ENCODE peak calls at places on chromosome 4, in four cellular contexts. One of them, this sample, is unnamed.
A peak's percentile ranks its signal among the peaks of the same experiment; 100 is the strongest.

GRCh38 chr4:27624749-27625148 is 764.1 kb downstream of the STIM2 start:
- DNase-seq in OCI-LY7: no peak
- DNase-seq in body of pancreas: no peak
- DNase-seq in fibroblast of the aortic adventitia: no peak
- DNase-seq in this sample: no peak

GRCh38 chr4:121003863-121004262 is 68.5 kb downstream of the NDNF start:
- DNase-seq in OCI-LY7: no peak
- DNase-seq in body of pancreas: no peak
- DNase-seq in fibroblast of the aortic adventitia: no peak
- DNase-seq in this sample: no peak

GRCh38 chr4:20464381-20464780 is 212.7 kb downstream of the SLIT2 start:
- DNase-seq in OCI-LY7: no peak
- DNase-seq in body of pancreas: no peak
- DNase-seq in fibroblast of the aortic adventitia: peak; percentile 49
- DNase-seq in this sample: no peak

GRCh38 chr4:168200685-168201084 is 108.3 kb downstream of the ANXA10 start:
- DNase-seq in OCI-LY7: no peak
- DNase-seq in body of pancreas: no peak
- DNase-seq in fibroblast of the aortic adventitia: no peak
- DNase-seq in this sample: no peak

GRCh38 chr4:159367421-159368105 is 264.7 kb downstream of the RAPGEF2 start:
- DNase-seq in OCI-LY7: no peak
- DNase-seq in body of pancreas: no peak
- DNase-seq in fibroblast of the aortic adventitia: no peak
- DNase-seq in this sample: no peak

GRCh38 chr4:182478475-182478874 is 235.3 kb downstream of the TENM3 start:
- DNase-seq in OCI-LY7: peak; percentile 65
- DNase-seq in body of pancreas: no peak
- DNase-seq in fibroblast of the aortic adventitia: peak; percentile 60
- DNase-seq in this sample: no peak

GRCh38 chr4:100362363-100362762 is 155.5 kb downstream of the EMCN start:
- DNase-seq in OCI-LY7: no peak
- DNase-seq in body of pancreas: no peak
- DNase-seq in fibroblast of the aortic adventitia: peak; percentile 65
- DNase-seq in this sample: no peak

GRCh38 chr4:119731778-119732177 is 103.2 kb upstream of the PDE5A start:
- DNase-seq in OCI-LY7: no peak
- DNase-seq in body of pancreas: no peak
- DNase-seq in fibroblast of the aortic adventitia: no peak
- DNase-seq in this sample: no peak

GRCh38 chr4:26226978-26227377 is 93.8 kb upstream of the RBPJ start:
- DNase-seq in OCI-LY7: no peak
- DNase-seq in body of pancreas: no peak
- DNase-seq in fibroblast of the aortic adventitia: no peak
- DNase-seq in this sample: no peak

GRCh38 chr4:75724867-75725724 is 719 bp downstream of the USO1 start:
- DNase-seq in OCI-LY7: peak; percentile 66
- DNase-seq in body of pancreas: peak; percentile 77
- DNase-seq in fibroblast of the aortic adventitia: peak; percentile 73
- DNase-seq in this sample: peak; percentile 56

GRCh38 chr4:108113229-108113628 is 55.5 kb downstream of the LEF1 start:
- DNase-seq in OCI-LY7: no peak
- DNase-seq in body of pancreas: no peak
- DNase-seq in fibroblast of the aortic adventitia: no peak
- DNase-seq in this sample: peak; percentile 37

GRCh38 chr4:140343303-140343702 is 30.1 kb upstream of the SCOC start:
- DNase-seq in OCI-LY7: no peak
- DNase-seq in body of pancreas: peak; percentile 93
- DNase-seq in fibroblast of the aortic adventitia: no peak
- DNase-seq in this sample: no peak

GRCh38 chr4:13674971-13675370 is 47.4 kb upstream of the BOD1L1 start:
- DNase-seq in OCI-LY7: no peak
- DNase-seq in body of pancreas: no peak
- DNase-seq in fibroblast of the aortic adventitia: no peak
- DNase-seq in this sample: no peak

GRCh38 chr4:119300388-119301131 is 21.4 kb downstream of the FABP2 start:
- DNase-seq in OCI-LY7: peak; percentile 93
- DNase-seq in body of pancreas: peak; percentile 97
- DNase-seq in fibroblast of the aortic adventitia: peak; percentile 88
- DNase-seq in this sample: peak; percentile 91

GRCh38 chr4:117249333-117249732 is 164.0 kb upstream of the TRAM1L1 start:
- DNase-seq in OCI-LY7: no peak
- DNase-seq in body of pancreas: no peak
- DNase-seq in fibroblast of the aortic adventitia: no peak
- DNase-seq in this sample: no peak

GRCh38 chr4:184448828-184449227 is 25.5 kb downstream of the IRF2 start:
- DNase-seq in OCI-LY7: no peak
- DNase-seq in body of pancreas: no peak
- DNase-seq in fibroblast of the aortic adventitia: peak; percentile 72
- DNase-seq in this sample: no peak

GRCh38 chr4:921830-922331 is 10.2 kb downstream of the GAK start:
- DNase-seq in OCI-LY7: peak; percentile 72
- DNase-seq in body of pancreas: no peak
- DNase-seq in fibroblast of the aortic adventitia: no peak
- DNase-seq in this sample: peak; percentile 26

GRCh38 chr4:11488657-11489448 is 60.2 kb upstream of the HS3ST1 start:
- DNase-seq in OCI-LY7: no peak
- DNase-seq in body of pancreas: no peak
- DNase-seq in fibroblast of the aortic adventitia: peak; percentile 56
- DNase-seq in this sample: no peak

GRCh38 chr4:53322696-53323095 is 43.2 kb downstream of the SCFD2 start:
- DNase-seq in OCI-LY7: no peak
- DNase-seq in body of pancreas: no peak
- DNase-seq in fibroblast of the aortic adventitia: no peak
- DNase-seq in this sample: no peak

GRCh38 chr4:622996-623913 is 2.1 kb upstream of the PDE6B start:
- DNase-seq in OCI-LY7: no peak
- DNase-seq in body of pancreas: no peak
- DNase-seq in fibroblast of the aortic adventitia: no peak
- DNase-seq in this sample: no peak

GRCh38 chr4:2009651-2010233 is 968 bp upstream of the NELFA start:
- DNase-seq in OCI-LY7: peak; percentile 51
- DNase-seq in body of pancreas: peak; percentile 80
- DNase-seq in fibroblast of the aortic adventitia: peak; percentile 43
- DNase-seq in this sample: peak; percentile 67

GRCh38 chr4:151173751-151174325 is 74.4 kb downstream of the RPS3A start:
- DNase-seq in OCI-LY7: no peak
- DNase-seq in body of pancreas: peak; percentile 22
- DNase-seq in fibroblast of the aortic adventitia: peak; percentile 81
- DNase-seq in this sample: no peak

GRCh38 chr4:11428701-11429571 is at the start of gene HS3ST1:
- DNase-seq in OCI-LY7: no peak
- DNase-seq in body of pancreas: peak; percentile 69
- DNase-seq in fibroblast of the aortic adventitia: peak; percentile 72
- DNase-seq in this sample: no peak

GRCh38 chr4:42878868-42879267 is 13.6 kb upstream of the GRXCR1 start:
- DNase-seq in OCI-LY7: no peak
- DNase-seq in body of pancreas: no peak
- DNase-seq in fibroblast of the aortic adventitia: no peak
- DNase-seq in this sample: no peak

GRCh38 chr4:160580581-160580980 is 1477.7 kb downstream of the RAPGEF2 start:
- DNase-seq in OCI-LY7: no peak
- DNase-seq in body of pancreas: no peak
- DNase-seq in fibroblast of the aortic adventitia: no peak
- DNase-seq in this sample: no peak

GRCh38 chr4:101349346-101350064 is 2.2 kb upstream of the PPP3CA start:
- DNase-seq in OCI-LY7: no peak
- DNase-seq in body of pancreas: peak; percentile 66
- DNase-seq in fibroblast of the aortic adventitia: peak; percentile 39
- DNase-seq in this sample: no peak

GRCh38 chr4:38510201-38510600 is 153.8 kb upstream of the KLF3 start:
- DNase-seq in OCI-LY7: no peak
- DNase-seq in body of pancreas: no peak
- DNase-seq in fibroblast of the aortic adventitia: no peak
- DNase-seq in this sample: no peak

GRCh38 chr4:155999743-156000142 is 46.1 kb upstream of the CTSO start:
- DNase-seq in OCI-LY7: no peak
- DNase-seq in body of pancreas: no peak
- DNase-seq in fibroblast of the aortic adventitia: peak; percentile 7
- DNase-seq in this sample: no peak

GRCh38 chr4:40662962-40663604 is 33.4 kb upstream of the RBM47 start:
- DNase-seq in OCI-LY7: no peak
- DNase-seq in body of pancreas: peak; percentile 27
- DNase-seq in fibroblast of the aortic adventitia: peak; percentile 72
- DNase-seq in this sample: no peak

GRCh38 chr4:13527983-13528822 is 16.1 kb downstream of the NKX3-2 start:
- DNase-seq in OCI-LY7: peak; percentile 66
- DNase-seq in body of pancreas: no peak
- DNase-seq in fibroblast of the aortic adventitia: no peak
- DNase-seq in this sample: no peak

GRCh38 chr4:5144384-5144783 is 93.1 kb downstream of the STK32B start:
- DNase-seq in OCI-LY7: no peak
- DNase-seq in body of pancreas: no peak
- DNase-seq in fibroblast of the aortic adventitia: no peak
- DNase-seq in this sample: no peak

GRCh38 chr4:159235779-159236368 is 133.0 kb downstream of the RAPGEF2 start:
- DNase-seq in OCI-LY7: no peak
- DNase-seq in body of pancreas: no peak
- DNase-seq in fibroblast of the aortic adventitia: peak; percentile 64
- DNase-seq in this sample: no peak

GRCh38 chr4:8115916-8116315 is 42.7 kb downstream of the ABLIM2 start:
- DNase-seq in OCI-LY7: no peak
- DNase-seq in body of pancreas: no peak
- DNase-seq in fibroblast of the aortic adventitia: no peak
- DNase-seq in this sample: peak; percentile 18

GRCh38 chr4:184895012-184895795 is 69.4 kb upstream of the ACSL1 start:
- DNase-seq in OCI-LY7: no peak
- DNase-seq in body of pancreas: no peak
- DNase-seq in fibroblast of the aortic adventitia: no peak
- DNase-seq in this sample: no peak

GRCh38 chr4:21948347-21949072 is at the start of gene KCNIP4:
- DNase-seq in OCI-LY7: no peak
- DNase-seq in body of pancreas: peak; percentile 8
- DNase-seq in fibroblast of the aortic adventitia: peak; percentile 21
- DNase-seq in this sample: no peak
- H3K4me3 ChIP-seq in OCI-LY7: no peak within 1 kb of the TSS
- H3K4me3 ChIP-seq in body of pancreas: no peak within 1 kb of the TSS
- H3K4me3 ChIP-seq in fibroblast of the aortic adventitia: peak within 1 kb of the TSS; percentile 70
- H3K4me3 ChIP-seq in this sample: no peak within 1 kb of the TSS

GRCh38 chr4:152485726-152486276 is 50.1 kb downstream of the FBXW7 start:
- DNase-seq in OCI-LY7: no peak
- DNase-seq in body of pancreas: peak; percentile 9
- DNase-seq in fibroblast of the aortic adventitia: peak; percentile 76
- DNase-seq in this sample: no peak
- H3K4me3 ChIP-seq in OCI-LY7: no peak overlapping the region
- H3K4me3 ChIP-seq in body of pancreas: no peak overlapping the region
- H3K4me3 ChIP-seq in fibroblast of the aortic adventitia: no peak overlapping the region
- H3K4me3 ChIP-seq in this sample: no peak overlapping the region

GRCh38 chr4:48015678-48016077 is 803 bp downstream of the CNGA1 start:
- DNase-seq in OCI-LY7: no peak
- DNase-seq in body of pancreas: no peak
- DNase-seq in fibroblast of the aortic adventitia: no peak
- DNase-seq in this sample: no peak
- H3K4me3 ChIP-seq in OCI-LY7: peak overlapping the region; percentile 73
- H3K4me3 ChIP-seq in body of pancreas: no peak overlapping the region
- H3K4me3 ChIP-seq in fibroblast of the aortic adventitia: peak overlapping the region; percentile 85
- H3K4me3 ChIP-seq in this sample: no peak overlapping the region

DNA sequence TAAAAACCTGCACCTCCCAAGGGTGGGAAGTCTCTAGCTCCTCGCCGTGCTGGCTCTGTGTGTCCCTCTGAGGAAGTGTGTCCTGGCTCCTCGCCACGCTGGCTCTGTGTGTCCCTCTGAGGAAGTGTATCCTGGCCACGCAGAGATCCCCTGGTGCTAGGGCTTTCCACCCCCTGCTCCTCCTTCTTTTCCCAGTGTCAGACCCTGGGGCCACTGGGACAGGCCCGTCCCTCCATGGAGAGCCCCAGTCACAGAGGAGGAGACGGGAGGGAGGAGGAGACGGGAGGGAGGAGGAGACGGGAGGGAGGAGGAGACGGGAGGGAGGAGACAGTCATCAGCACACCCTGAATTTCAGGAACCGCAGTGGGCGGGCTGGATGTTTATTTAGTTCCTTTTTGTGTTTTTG is 53.8 kb upstream of the HGFAC start:
- DNase-seq in OCI-LY7: no peak
- DNase-seq in body of pancreas: peak; percentile 57
- DNase-seq in fibroblast of the aortic adventitia: peak; percentile 25
- DNase-seq in this sample: no peak
- H3K4me3 ChIP-seq in OCI-LY7: peak overlapping the region; percentile 47
- H3K4me3 ChIP-seq in body of pancreas: no peak overlapping the region
- H3K4me3 ChIP-seq in fibroblast of the aortic adventitia: peak overlapping the region; percentile 25
- H3K4me3 ChIP-seq in this sample: no peak overlapping the region

GRCh38 chr4:144861471-144861870 is 215.5 kb downstream of the HHIP start:
- DNase-seq in OCI-LY7: no peak
- DNase-seq in body of pancreas: no peak
- DNase-seq in fibroblast of the aortic adventitia: no peak
- DNase-seq in this sample: no peak
- H3K4me3 ChIP-seq in OCI-LY7: no peak overlapping the region
- H3K4me3 ChIP-seq in body of pancreas: no peak overlapping the region
- H3K4me3 ChIP-seq in fibroblast of the aortic adventitia: no peak overlapping the region
- H3K4me3 ChIP-seq in this sample: no peak overlapping the region